ENCODE peak calls at places on chromosomes 4 and X, in nine cellular contexts. I is heart right ventricle; Y is GM23248; Z is upper lobe of right lung; M is T-helper 2 cell; V is NCI-H1436; R is Caco-2; U is non-pigmented ciliary epithelial cell; B is stimulated activated CD4-positive, alpha-beta T cell treated with anti-CD3 and anti-CD28 coated beads, Interleukin-4, amount 100 ng/mL, for 4 hours. F is an unnamed sample.

GRCh38 chr4:55468724-55469123 is 73.0 kb downstream of the TMEM165 start:
- DNase-seq in I (no peak), B (no peak), R (no peak), U (no peak), Z (no peak), Y (peak; percentile 64), M (no peak), V (no peak), F (no peak)

GRCh38 chr4:113471141-113471860 is 290.2 kb downstream of the CAMK2D start:
- DNase-seq in Z (no peak), Y (peak; percentile 75), M (no peak), B (no peak), I (no peak), R (no peak), V (no peak), U (no peak), F (no peak)

GRCh38 chrX:131445955-131446354 is 97.9 kb upstream of the OR13H1 start:
- DNase-seq in B (no peak), Y (no peak), Z (no peak), I (no peak), V (no peak), R (no peak), U (no peak), M (no peak), F (no peak)

GRCh38 chrX:149903889-149904748 is 23.1 kb downstream of the MAGEA8 start:
- DNase-seq in I (no peak), Z (no peak), Y (peak; percentile 33), V (no peak), U (no peak), R (no peak), B (no peak), M (no peak), F (peak; percentile 0)

GRCh38 chrX:29318051-29318450 is 730.8 kb downstream of the IL1RAPL1 start:
- DNase-seq in Z (no peak), M (no peak), R (no peak), V (no peak), U (no peak), B (no peak), Y (peak; percentile 8), I (no peak), F (peak; percentile 33)

GRCh38 chr4:45647823-45648222 is 476.0 kb downstream of the GABRG1 start:
- DNase-seq in B (no peak), I (no peak), V (no peak), R (no peak), U (no peak), M (no peak), Y (no peak), Z (no peak), F (no peak)

GRCh38 chrX:124440674-124441073 is 94.3 kb downstream of the SH2D1A start:
- DNase-seq in M (no peak), Z (no peak), U (no peak), B (no peak), R (no peak), I (no peak), V (peak; percentile 60), Y (no peak), F (no peak)

GRCh38 chrX:140157143-140157542 is 191.8 kb upstream of the CXorf66 start:
- DNase-seq in V (no peak), I (no peak), B (no peak), Z (no peak), Y (no peak), M (no peak), R (no peak), U (no peak), F (no peak)

GRCh38 chrX:137034508-137034872 is 695 bp upstream of the GPR101 start:
- DNase-seq in R (peak; percentile 1), U (no peak), I (no peak), Z (no peak), V (no peak), M (no peak), B (no peak), Y (no peak), F (no peak)

GRCh38 chrX:28586291-28586690 is 955 bp upstream of the IL1RAPL1 start:
- DNase-seq in M (no peak), U (peak; percentile 11), R (no peak), B (no peak), V (no peak), Z (no peak), Y (no peak), I (peak; percentile 15), F (peak; percentile 4)

GRCh38 chr4:54099287-54099958 is 540 bp upstream of the GSX2 start:
- DNase-seq in Z (no peak), M (no peak), R (no peak), Y (no peak), I (no peak), U (no peak), V (no peak), B (no peak), F (no peak)

GRCh38 chr4:53928825-53929224 is 135.6 kb downstream of the CHIC2 start:
- DNase-seq in V (no peak), Z (no peak), M (no peak), B (no peak), U (no peak), R (peak; percentile 49), I (no peak), Y (peak; percentile 61), F (no peak)

GRCh38 chr4:138310498-138310897 is 68.3 kb upstream of the SLC7A11 start:
- DNase-seq in B (no peak), R (no peak), I (no peak), V (no peak), U (no peak), M (no peak), Y (peak; percentile 58), Z (no peak), F (no peak)

GRCh38 chrX:40383360-40383759 is 197.4 kb upstream of the ATP6AP2 start:
- DNase-seq in M (no peak), Z (no peak), V (no peak), B (no peak), I (no peak), U (no peak), R (no peak), Y (no peak), F (no peak)

GRCh38 chr4:110306363-110306762 is 107.9 kb upstream of the ELOVL6 start:
- DNase-seq in B (no peak), Y (no peak), M (no peak), I (no peak), V (no peak), Z (no peak), U (no peak), R (no peak), F (no peak)

GRCh38 chrX:103656623-103657022 is 27.8 kb downstream of the TCEAL1 start:
- DNase-seq in M (no peak), V (no peak), R (no peak), B (no peak), Y (peak; percentile 90), Z (no peak), I (no peak), U (no peak), F (peak; percentile 59)

GRCh38 chrX:131734621-131735020 is 190.7 kb downstream of the OR13H1 start:
- DNase-seq in U (no peak), Z (no peak), M (no peak), R (no peak), B (no peak), V (no peak), I (no peak), Y (no peak), F (no peak)

GRCh38 chrX:1480082-1480785 is 27.5 kb upstream of the ASMTL start:
- DNase-seq in V (no peak), Y (no peak), Z (peak; percentile 16), M (no peak), R (no peak), B (no peak), U (no peak), I (no peak), F (peak; percentile 58)

GRCh38 chrX:22340022-22340616 is 67.4 kb downstream of the CBLL2 start:
- DNase-seq in I (no peak), B (no peak), Y (peak; percentile 39), U (no peak), Z (no peak), V (no peak), M (no peak), R (no peak), F (no peak)

GRCh38 chrX:47958943-47959342 is 44.8 kb downstream of the ZNF182 start:
- DNase-seq in R (peak; percentile 4), Z (no peak), V (no peak), I (no peak), Y (peak; percentile 18), B (peak; percentile 9), U (no peak), M (peak; percentile 3), F (peak; percentile 36)

GRCh38 chr4:142110136-142110535 is 473.8 kb downstream of the IL15 start:
- DNase-seq in R (no peak), U (no peak), V (no peak), B (no peak), Y (no peak), Z (no peak), I (no peak), M (no peak), F (peak; percentile 46)

GRCh38 chr4:105473340-105474109 is at the start of gene PPA2:
- DNase-seq in Z (peak; percentile 95), U (peak; percentile 53), I (peak; percentile 86), R (peak; percentile 93), M (peak; percentile 77), Y (peak; percentile 97), V (peak; percentile 88), B (peak; percentile 67), F (peak; percentile 91)

GRCh38 chr4:152997771-152998487 is 61.8 kb downstream of the FHDC1 start:
- DNase-seq in B (no peak), V (no peak), M (no peak), U (no peak), R (no peak), Y (no peak), I (no peak), Z (no peak), F (no peak)

GRCh38 chr4:123599061-123599919 is 202.7 kb downstream of the SPRY1 start:
- DNase-seq in Y (peak; percentile 81), V (no peak), Z (no peak), M (no peak), I (no peak), R (peak; percentile 26), U (no peak), B (no peak), F (peak; percentile 19)

GRCh38 chrX:106619797-106620196 is 8.0 kb downstream of the RADX start:
- DNase-seq in B (no peak), U (no peak), Z (no peak), V (peak; percentile 34), M (no peak), R (peak; percentile 1), Y (peak; percentile 30), I (no peak), F (peak; percentile 2)

GRCh38 chr4:53591372-53591892 is at the start of gene LNX1:
- DNase-seq in Y (no peak), U (no peak), I (no peak), M (no peak), V (peak; percentile 78), B (no peak), R (peak; percentile 96), Z (peak; percentile 87), F (no peak)